ENCODE peak calls at places on chromosomes 6 and 20, in six cellular contexts. R is CD8-positive, alpha-beta T cell; H is EL; O is T-helper 1 cell; E is mammary epithelial cell; V is iris pigment epithelial cell. T is an unnamed sample.

GRCh38 chr6:142685852-142686718 is 258.9 kb downstream of the HIVEP2 start:
- DNase-seq in R (peak), H (no peak), O (no peak), E (no peak), V (peak), T (peak)

GRCh38 chr6:24836116-24836515 is 37.4 kb upstream of the ARMH2 start:
- DNase-seq in R (no peak), H (no peak), O (no peak), E (no peak), V (no peak), T (no peak)

GRCh38 chr6:156699017-156699421 is 78.2 kb upstream of the ARID1B start:
- DNase-seq in R (no peak), H (peak), O (no peak), E (peak), V (peak), T (peak)

GRCh38 chr20:6767536-6768227 is at the start of gene BMP2:
- DNase-seq in R (no peak), H (peak), O (no peak), E (peak), V (peak), T (peak)

GRCh38 chr6:30163090-30163917 is at the start of gene TRIM15:
- DNase-seq in R (no peak), H (no peak), O (peak), E (peak), V (no peak), T (no peak)

GRCh38 chr20:58822748-58823730 is 27.7 kb downstream of the GNAS-AS1 start:
- DNase-seq in R (no peak), H (no peak), O (no peak), E (no peak), V (no peak), T (no peak)

GRCh38 chr20:41123636-41124035 is 13.7 kb upstream of the PLCG1 start:
- DNase-seq in R (no peak), H (no peak), O (no peak), E (no peak), V (no peak), T (no peak)

GRCh38 chr6:64505312-64505711 is 869.7 kb downstream of the PHF3 start:
- DNase-seq in R (no peak), H (no peak), O (no peak), E (no peak), V (no peak), T (no peak)

GRCh38 chr6:43509142-43509983 is 783 bp downstream of the LRRC73 start:
- DNase-seq in R (no peak), H (no peak), O (no peak), E (no peak), V (no peak), T (no peak)

GRCh38 chr6:158969148-158969547 is 30.9 kb downstream of the RSPH3 start:
- DNase-seq in R (no peak), H (no peak), O (no peak), E (no peak), V (no peak), T (peak)

GRCh38 chr6:121522265-121522664 is 86.8 kb downstream of the GJA1 start:
- DNase-seq in R (no peak), H (peak), O (no peak), E (peak), V (peak), T (peak)

GRCh38 chr6:12709116-12709515 is 7.5 kb upstream of the PHACTR1 start:
- DNase-seq in R (no peak), H (peak), O (no peak), E (no peak), V (peak), T (peak)

GRCh38 chr20:56391596-56392281 is at the start of gene AURKA:
- DNase-seq in R (no peak), H (peak), O (no peak), E (no peak), V (peak), T (peak)

GRCh38 chr20:40744494-40745175 is 55.6 kb upstream of the MAFB start:
- DNase-seq in R (no peak), H (no peak), O (no peak), E (no peak), V (no peak), T (no peak)

GRCh38 chr6:31113861-31114539 is 600 bp upstream of the PSORS1C1 start:
- DNase-seq in R (no peak), H (peak), O (no peak), E (no peak), V (peak), T (peak)

GRCh38 chr20:17431621-17432364 is 99.4 kb downstream of the BFSP1 start:
- DNase-seq in R (peak), H (peak), O (peak), E (peak), V (peak), T (peak)

GRCh38 chr20:56187791-56188190 is 60.7 kb upstream of the MC3R start:
- DNase-seq in R (no peak), H (peak), O (no peak), E (peak), V (no peak), T (no peak)

GRCh38 chr6:42404494-42404893 is 47.2 kb downstream of the TRERF1 start:
- DNase-seq in R (peak), H (peak), O (no peak), E (peak), V (peak), T (peak)

GRCh38 chr20:8721098-8721497 is 347.8 kb upstream of the PLCB4 start:
- DNase-seq in R (no peak), H (peak), O (no peak), E (peak), V (peak), T (peak)

GRCh38 chr6:11535801-11536230 is 1.7 kb upstream of the TMEM170B start:
- DNase-seq in R (no peak), H (peak), O (no peak), E (peak), V (peak), T (peak)

GRCh38 chr6:27545271-27546046 is 72.6 kb upstream of the ZNF184 start:
- DNase-seq in R (no peak), H (peak), O (no peak), E (peak), V (peak), T (peak)

GRCh38 chr6:138833819-138834539 is 38.1 kb downstream of the ECT2L start:
- DNase-seq in R (no peak), H (no peak), O (no peak), E (no peak), V (peak), T (no peak)

GRCh38 chr6:164200071-164200470 is 785.6 kb downstream of the QKI start:
- DNase-seq in R (no peak), H (peak), O (no peak), E (no peak), V (peak), T (no peak)

GRCh38 chr6:142857609-142858195 is 87.3 kb downstream of the HIVEP2 start:
- DNase-seq in R (peak), H (no peak), O (no peak), E (no peak), V (no peak), T (no peak)

GRCh38 chr6:115629415-115629814 is 431.3 kb downstream of the FRK start:
- DNase-seq in R (no peak), H (no peak), O (no peak), E (no peak), V (no peak), T (no peak)

GRCh38 chr6:33426590-33427563 is 7.0 kb downstream of the SYNGAP1 start:
- DNase-seq in R (peak), H (no peak), O (no peak), E (no peak), V (no peak), T (no peak)

GRCh38 chr6:169157474-169158181 is 96.0 kb downstream of the THBS2 start:
- DNase-seq in R (peak), H (no peak), O (no peak), E (no peak), V (no peak), T (no peak)

GRCh38 chr6:137711929-137712328 is 155.1 kb upstream of the TNFAIP3 start:
- DNase-seq in R (no peak), H (no peak), O (no peak), E (no peak), V (no peak), T (no peak)

GRCh38 chr20:33992145-33992922 is 1.4 kb upstream of the RALY start:
- DNase-seq in R (no peak), H (no peak), O (no peak), E (peak), V (peak), T (no peak)

GRCh38 chr6:139863356-139863755 is 488.9 kb upstream of the CITED2 start:
- DNase-seq in R (no peak), H (peak), O (no peak), E (no peak), V (peak), T (peak)

GRCh38 chr6:16783485-16783884 is 22.2 kb upstream of the ATXN1 start:
- DNase-seq in R (no peak), H (no peak), O (no peak), E (no peak), V (no peak), T (no peak)

GRCh38 chr20:6600336-6600735 is 167.2 kb upstream of the BMP2 start:
- DNase-seq in R (no peak), H (no peak), O (no peak), E (no peak), V (no peak), T (no peak)

GRCh38 chr6:33427585-33428218 is 7.8 kb downstream of the SYNGAP1 start:
- DNase-seq in R (peak), H (peak), O (no peak), E (no peak), V (no peak), T (peak)

GRCh38 chr20:36360429-36360828 is 54.3 kb downstream of the DLGAP4 start:
- DNase-seq in R (no peak), H (no peak), O (no peak), E (no peak), V (no peak), T (no peak)

GRCh38 chr6:34146801-34147592 is 1.1 kb upstream of the GRM4 start:
- DNase-seq in R (no peak), H (peak), O (no peak), E (peak), V (peak), T (peak)

GRCh38 chr6:165920896-165921671 is 246.6 kb downstream of the TBXT start:
- DNase-seq in R (no peak), H (no peak), O (no peak), E (no peak), V (peak), T (no peak)

GRCh38 chr6:33633462-33634158 is 12.5 kb downstream of the ITPR3 start:
- DNase-seq in R (peak), H (peak), O (peak), E (peak), V (peak), T (peak)

GRCh38 chr20:45913105-45913504 is 1.1 kb upstream of the PLTP start:
- DNase-seq in R (no peak), H (no peak), O (no peak), E (no peak), V (peak), T (no peak)

GRCh38 chr6:43883698-43884659 is 114.0 kb downstream of the VEGFA start:
- DNase-seq in R (no peak), H (no peak), O (no peak), E (no peak), V (no peak), T (no peak)

GRCh38 chr20:61575151-61575937 is 323.3 kb downstream of the CDH4 start:
- DNase-seq in R (no peak), H (peak), O (no peak), E (no peak), V (no peak), T (peak)

T was measured in EH.